ENCODE peak calls at places on chromosomes 7 and 10, in six cellular contexts. One of them, this sample, is unnamed.

GRCh38 chr10:35347088-35347487 is 10.8 kb downstream of the CCNY start:
- DNase-seq in HCT116: no peak
- DNase-seq in HepG2: no peak
- DNase-seq in GM12878: no peak
- DNase-seq in K562: no peak
- DNase-seq in H1: no peak
- DNase-seq in this sample: no peak

GRCh38 chr10:67785098-67785497 is 52.9 kb downstream of the DNAJC12 start:
- DNase-seq in HepG2: no peak
- DNase-seq in GM12878: no peak
- DNase-seq in K562: no peak
- DNase-seq in H1: no peak
- DNase-seq in HCT116: no peak
- DNase-seq in this sample: no peak

GRCh38 chr10:4835494-4835918 is 9.5 kb downstream of the AKR1E2 start:
- DNase-seq in H1: no peak
- DNase-seq in K562: no peak
- DNase-seq in HepG2: no peak
- DNase-seq in GM12878: no peak
- DNase-seq in HCT116: no peak
- DNase-seq in this sample: no peak

GRCh38 chr10:30556189-30556588 is 73.4 kb downstream of the LYZL2 start:
- DNase-seq in H1: no peak
- DNase-seq in GM12878: no peak
- DNase-seq in K562: no peak
- DNase-seq in HepG2: no peak
- DNase-seq in HCT116: no peak
- DNase-seq in this sample: no peak

GRCh38 chr7:95781967-95782586 is 9.7 kb downstream of the DYNC1I1 start:
- DNase-seq in H1: no peak
- DNase-seq in K562: no peak
- DNase-seq in HepG2: no peak
- DNase-seq in HCT116: no peak
- DNase-seq in GM12878: no peak
- DNase-seq in this sample: no peak

GRCh38 chr7:82599910-82600309 is 156.3 kb upstream of the CACNA2D1 start:
- DNase-seq in H1: no peak
- DNase-seq in HCT116: no peak
- DNase-seq in K562: no peak
- DNase-seq in GM12878: no peak
- DNase-seq in HepG2: no peak
- DNase-seq in this sample: no peak

GRCh38 chr10:86756511-86757109 is at the start of gene BMPR1A:
- DNase-seq in GM12878: no peak
- DNase-seq in H1: no peak
- DNase-seq in HepG2: no peak
- DNase-seq in HCT116: no peak
- DNase-seq in K562: peak
- DNase-seq in this sample: peak

GRCh38 chr10:115167716-115168115 is 74.6 kb downstream of the ATRNL1 start:
- DNase-seq in K562: no peak
- DNase-seq in HepG2: no peak
- DNase-seq in GM12878: no peak
- DNase-seq in H1: no peak
- DNase-seq in HCT116: no peak
- DNase-seq in this sample: no peak

GRCh38 chr7:140646931-140647647 is 6.5 kb upstream of the DENND2A start:
- DNase-seq in K562: peak
- DNase-seq in HCT116: peak
- DNase-seq in HepG2: peak
- DNase-seq in GM12878: no peak
- DNase-seq in H1: no peak
- DNase-seq in this sample: peak

GRCh38 chr7:4667776-4668509 is 14.2 kb upstream of the FOXK1 start:
- DNase-seq in GM12878: no peak
- DNase-seq in HepG2: no peak
- DNase-seq in H1: no peak
- DNase-seq in HCT116: no peak
- DNase-seq in K562: no peak
- DNase-seq in this sample: no peak

GRCh38 chr7:65387893-65388292 is 14.2 kb downstream of the ZNF92 start:
- DNase-seq in GM12878: peak
- DNase-seq in HCT116: no peak
- DNase-seq in K562: no peak
- DNase-seq in H1: no peak
- DNase-seq in HepG2: no peak
- DNase-seq in this sample: no peak

GRCh38 chr7:12759112-12759511 is 71.7 kb downstream of the ARL4A start:
- DNase-seq in HepG2: no peak
- DNase-seq in H1: no peak
- DNase-seq in GM12878: no peak
- DNase-seq in HCT116: no peak
- DNase-seq in K562: no peak
- DNase-seq in this sample: no peak

GRCh38 chr7:46493196-46493595 is 572.1 kb upstream of the IGFBP3 start:
- DNase-seq in GM12878: no peak
- DNase-seq in H1: no peak
- DNase-seq in K562: no peak
- DNase-seq in HCT116: no peak
- DNase-seq in HepG2: no peak
- DNase-seq in this sample: no peak

GRCh38 chr7:139041378-139042053 is 5.7 kb upstream of the ZC3HAV1L start:
- DNase-seq in K562: no peak
- DNase-seq in HCT116: no peak
- DNase-seq in H1: no peak
- DNase-seq in GM12878: no peak
- DNase-seq in HepG2: no peak
- DNase-seq in this sample: no peak

GRCh38 chr7:97405842-97406241 is 288.3 kb downstream of the SDHAF3 start:
- DNase-seq in H1: no peak
- DNase-seq in K562: no peak
- DNase-seq in HepG2: no peak
- DNase-seq in HCT116: no peak
- DNase-seq in GM12878: no peak
- DNase-seq in this sample: no peak

GRCh38 chr7:27689045-27689877 is 26.6 kb upstream of the HIBADH start:
- DNase-seq in H1: peak
- DNase-seq in HepG2: peak
- DNase-seq in K562: peak
- DNase-seq in HCT116: no peak
- DNase-seq in GM12878: no peak
- DNase-seq in this sample: peak

GRCh38 chr10:50224330-50224952 is 26.9 kb downstream of the ASAH2 start:
- DNase-seq in K562: peak
- DNase-seq in HCT116: peak
- DNase-seq in HepG2: peak
- DNase-seq in H1: no peak
- DNase-seq in GM12878: peak
- DNase-seq in this sample: peak

GRCh38 chr7:118938845-118939244 is 714.3 kb downstream of the ANKRD7 start:
- DNase-seq in GM12878: no peak
- DNase-seq in HCT116: no peak
- DNase-seq in H1: no peak
- DNase-seq in K562: no peak
- DNase-seq in HepG2: no peak
- DNase-seq in this sample: no peak

DNA sequence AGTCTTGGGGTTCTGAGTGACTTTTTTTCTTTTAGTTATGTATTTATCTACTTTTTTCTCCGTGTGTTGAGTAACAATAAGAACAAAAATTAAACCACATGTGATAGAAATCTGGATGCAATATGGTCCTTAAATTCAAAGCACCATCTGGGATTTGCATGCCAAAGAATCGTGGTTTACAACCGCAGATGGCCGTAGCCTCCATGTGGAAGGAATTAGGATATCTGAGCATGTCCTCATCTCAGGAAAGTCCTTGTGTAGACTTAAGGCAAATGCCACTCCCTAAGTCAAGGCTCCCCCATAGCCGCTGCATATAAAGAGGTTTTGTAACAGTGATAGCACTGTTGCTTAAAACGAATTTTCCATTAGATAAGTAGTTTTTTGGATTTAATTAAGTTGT is 304.0 kb downstream of the ZEB1 start:
- DNase-seq in HepG2: no peak
- DNase-seq in K562: no peak
- DNase-seq in GM12878: no peak
- DNase-seq in H1: no peak
- DNase-seq in HCT116: no peak
- DNase-seq in this sample: no peak
- TF ChIP-seq MAX in HepG2: no peak
- TF ChIP-seq MAX in K562: no peak
- TF ChIP-seq MAX in GM12878: no peak
- TF ChIP-seq MAX in H1: no peak
- TF ChIP-seq MAX in HCT116: no peak
- TF ChIP-seq MAX in this sample: no peak

DNA sequence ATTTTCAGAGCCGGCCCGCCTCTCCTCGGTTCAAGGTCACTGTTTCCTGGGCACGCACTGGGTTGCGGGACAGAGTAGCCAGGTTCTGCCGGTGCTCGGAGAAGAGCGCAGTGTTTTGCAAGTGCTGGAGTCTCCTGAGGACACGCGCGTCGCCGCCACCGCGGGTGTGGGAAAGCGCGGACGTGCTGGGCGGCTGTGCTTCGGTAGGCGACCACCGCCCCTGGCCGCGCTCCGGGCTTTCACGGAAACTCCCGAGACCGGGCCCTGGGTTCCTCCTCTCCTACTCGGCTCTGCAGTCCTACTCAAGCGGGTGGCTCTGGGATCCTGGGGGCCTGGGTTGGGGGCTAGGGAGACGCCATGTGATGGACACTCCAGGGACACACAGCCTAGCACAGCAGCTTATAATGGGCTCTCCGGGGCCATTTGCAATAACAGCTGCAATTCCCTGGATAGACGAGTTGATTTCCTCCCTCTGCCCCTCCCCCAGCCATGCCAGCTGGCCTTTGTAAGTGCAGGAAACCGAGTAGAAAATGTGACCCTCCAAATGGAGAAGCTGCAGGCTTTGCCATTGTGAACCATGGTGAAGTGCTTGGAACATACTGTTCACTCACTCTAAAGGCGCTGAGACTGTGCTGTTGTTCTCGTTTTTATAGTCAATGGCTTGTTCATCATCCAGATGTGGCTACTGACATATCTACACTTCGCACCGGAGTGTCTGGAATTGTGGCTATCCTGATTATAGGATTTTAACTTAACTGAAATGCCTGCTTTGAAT is 2.1 kb downstream of the FRAT1 start:
- DNase-seq in HepG2: no peak
- DNase-seq in H1: no peak
- DNase-seq in HCT116: no peak
- DNase-seq in GM12878: no peak
- DNase-seq in K562: no peak
- DNase-seq in this sample: no peak
- TF ChIP-seq YY1 in HepG2: no peak
- TF ChIP-seq YY1 in H1: peak
- TF ChIP-seq YY1 in HCT116: no peak
- TF ChIP-seq YY1 in GM12878: no peak
- TF ChIP-seq YY1 in K562: no peak
- TF ChIP-seq YY1 in this sample: no peak

GRCh38 chr10:108445746-108446145 is 1281.2 kb upstream of the SORCS1 start:
- DNase-seq in GM12878: no peak
- DNase-seq in H1: no peak
- DNase-seq in K562: no peak
- DNase-seq in HepG2: no peak
- DNase-seq in HCT116: no peak
- DNase-seq in this sample: no peak
- TF ChIP-seq MAX in GM12878: no peak
- TF ChIP-seq MAX in H1: no peak
- TF ChIP-seq MAX in K562: no peak
- TF ChIP-seq MAX in HepG2: no peak
- TF ChIP-seq MAX in HCT116: no peak
- TF ChIP-seq MAX in this sample: no peak

GRCh38 chr7:128242661-128243060 is 1.6 kb downstream of the LEP start:
- DNase-seq in H1: no peak
- DNase-seq in K562: no peak
- DNase-seq in HCT116: no peak
- DNase-seq in GM12878: no peak
- DNase-seq in HepG2: no peak
- DNase-seq in this sample: no peak
- TF ChIP-seq YY1 in H1: no peak
- TF ChIP-seq YY1 in K562: no peak
- TF ChIP-seq YY1 in HCT116: no peak
- TF ChIP-seq YY1 in GM12878: no peak
- TF ChIP-seq YY1 in HepG2: no peak
- TF ChIP-seq YY1 in this sample: no peak

DNA sequence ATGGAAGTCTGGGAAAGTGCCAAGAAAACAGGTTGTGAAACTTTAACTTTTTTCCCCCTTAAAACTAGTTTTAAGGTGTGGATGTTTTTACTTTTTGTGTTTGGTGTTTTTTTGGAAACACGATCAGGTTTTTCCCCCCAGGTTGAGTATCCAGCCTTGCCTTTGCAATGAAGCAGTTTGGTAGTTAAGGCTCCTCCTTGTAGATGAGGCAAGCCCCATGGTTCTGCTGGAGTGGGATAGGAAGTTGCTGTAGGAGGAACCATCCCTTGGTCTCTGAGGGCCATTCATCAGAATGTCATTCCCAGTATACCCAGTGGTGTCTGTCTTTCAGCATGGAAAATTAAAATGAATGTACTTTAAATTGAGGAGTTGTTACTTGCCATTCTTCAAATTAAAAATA is 2.7 kb downstream of the CUL1 start:
- DNase-seq in H1: no peak
- DNase-seq in K562: peak
- DNase-seq in HCT116: no peak
- DNase-seq in HepG2: no peak
- DNase-seq in GM12878: no peak
- DNase-seq in this sample: no peak
- TF ChIP-seq MAX in H1: no peak
- TF ChIP-seq MAX in K562: no peak
- TF ChIP-seq MAX in HCT116: no peak
- TF ChIP-seq MAX in HepG2: no peak
- TF ChIP-seq MAX in GM12878: no peak
- TF ChIP-seq MAX in this sample: no peak

DNA sequence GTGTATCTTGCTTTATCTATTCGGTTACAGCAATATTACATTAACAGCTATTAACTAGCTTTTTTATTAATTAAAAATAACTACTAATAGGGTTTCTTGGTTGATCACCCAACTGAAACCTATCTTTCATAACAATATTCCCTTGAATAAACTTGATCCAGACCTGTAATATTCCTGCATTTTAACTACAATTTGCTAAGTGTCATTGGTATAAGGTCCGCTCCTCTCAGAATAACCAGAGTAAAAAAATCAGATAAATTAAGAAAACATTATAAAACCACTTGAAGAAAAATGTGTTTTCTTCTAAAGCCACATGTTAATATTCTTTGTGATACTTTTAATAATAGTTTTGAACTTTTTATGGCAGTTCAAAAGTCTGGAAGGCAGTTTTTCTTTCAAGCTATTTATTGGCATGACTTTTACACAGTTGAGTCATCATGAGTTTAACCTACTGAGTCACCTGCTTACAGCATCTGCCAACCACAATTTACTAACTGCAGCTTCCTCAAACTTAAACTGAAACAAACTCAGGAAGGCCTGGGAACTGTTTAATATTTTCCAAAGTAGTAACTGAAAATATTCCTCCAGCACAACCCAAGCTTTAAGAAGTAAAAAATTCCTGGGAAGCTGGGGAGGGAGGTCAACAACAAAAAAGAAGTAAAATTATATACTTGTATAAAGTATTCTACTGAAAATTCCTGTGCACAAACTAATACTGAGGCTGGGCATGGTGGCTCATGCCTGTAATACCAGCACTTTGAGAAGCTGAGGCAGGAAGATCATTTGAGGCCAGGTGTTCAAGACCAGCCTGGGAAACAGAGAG is 103.2 kb downstream of the NRBF2 start:
- DNase-seq in GM12878: no peak
- DNase-seq in HCT116: peak
- DNase-seq in H1: no peak
- DNase-seq in HepG2: peak
- DNase-seq in K562: peak
- DNase-seq in this sample: no peak
- TF ChIP-seq YY1 in GM12878: no peak
- TF ChIP-seq YY1 in HCT116: no peak
- TF ChIP-seq YY1 in H1: no peak
- TF ChIP-seq YY1 in HepG2: no peak
- TF ChIP-seq YY1 in K562: no peak
- TF ChIP-seq YY1 in this sample: no peak